ENCODE peak calls at places on chromosomes 11 and 22, in seven cellular contexts. Z is mucosa of gallbladder; T is lower leg skin; C is GM23338; I is effector memory CD4-positive, alpha-beta T cell; P is T1000; S is NCI-H1930. G is an unnamed sample.

GRCh38 chr11:112157274-112157766 is 6.6 kb downstream of the IL18 start:
- DNase-seq in Z (peak), T (peak), C (no peak), I (no peak), P (peak), S (no peak), G (no peak)

GRCh38 chr11:21476588-21476987 is 716.3 kb upstream of the ANO5 start:
- DNase-seq in Z (no peak), T (no peak), C (no peak), I (no peak), P (no peak), S (no peak), G (no peak)

GRCh38 chr22:32776800-32777199 is 24.7 kb upstream of the TIMP3 start:
- DNase-seq in Z (no peak), T (no peak), C (no peak), I (no peak), P (no peak), S (no peak), G (no peak)

GRCh38 chr11:122743949-122744876 is 88.7 kb downstream of the UBASH3B start:
- DNase-seq in Z (peak), T (peak), C (no peak), I (peak), P (no peak), S (no peak), G (no peak)

GRCh38 chr11:121575250-121575962 is 122.6 kb upstream of the SORL1-AS1 start:
- DNase-seq in Z (peak), T (peak), C (no peak), I (no peak), P (no peak), S (no peak), G (no peak)

GRCh38 chr11:124762077-124762623 is at the start of gene ESAM:
- DNase-seq in Z (no peak), T (no peak), C (peak), I (peak), P (no peak), S (peak), G (no peak)

GRCh38 chr11:12693485-12694181 is 19.4 kb downstream of the TEAD1 start:
- DNase-seq in Z (peak), T (peak), C (no peak), I (no peak), P (peak), S (no peak), G (no peak)

GRCh38 chr11:35135222-35135621 is 3.7 kb upstream of the CD44 start:
- DNase-seq in Z (no peak), T (no peak), C (no peak), I (no peak), P (no peak), S (no peak), G (no peak)

G was measured in progenitor cell of endocrine pancreas.